ENCODE peak calls at places on chromosomes 13 and 19, in eight cellular contexts. U, M, Y, T, B, K, F and E are unnamed samples.
A peak's percentile ranks its signal among the peaks of the same experiment; 100 is the strongest.

GRCh38 chr19:49669511-49669910 is 3.8 kb downstream of the BCL2L12 start:
- DNase-seq in U (no peak), M (no peak), Y (no peak), T (no peak), B (no peak), K (no peak), F (no peak), E (no peak)

GRCh38 chr13:25819856-25820530 is 231.8 kb downstream of the SHISA2 start:
- DNase-seq in U (no peak), M (no peak), Y (no peak), T (no peak), B (no peak), K (no peak), F (no peak), E (no peak)

GRCh38 chr13:33721719-33722118 is 96.2 kb upstream of the RFC3 start:
- DNase-seq in U (no peak), M (no peak), Y (no peak), T (no peak), B (no peak), K (no peak), F (no peak), E (no peak)

GRCh38 chr19:54905908-54906511 is at the start of gene NCR1:
- DNase-seq in U (no peak), M (no peak), Y (no peak), T (no peak), B (no peak), K (no peak), F (peak; percentile 77), E (no peak)

GRCh38 chr19:41298327-41298964 is 11.5 kb upstream of the CCDC97 start:
- DNase-seq in U (peak; percentile 87), M (no peak), Y (peak; percentile 89), T (no peak), B (no peak), K (no peak), F (no peak), E (peak; percentile 79)

GRCh38 chr13:99909836-99910619 is 61.5 kb downstream of the ZIC5 start:
- DNase-seq in U (no peak), M (no peak), Y (no peak), T (peak; percentile 88), B (no peak), K (no peak), F (no peak), E (peak; percentile 36)

GRCh38 chr19:53389591-53390377 is 5.2 kb upstream of the ZNF765 start:
- DNase-seq in U (no peak), M (no peak), Y (no peak), T (no peak), B (no peak), K (no peak), F (no peak), E (no peak)

GRCh38 chr19:54035215-54036178 is 28.2 kb downstream of the VSTM1 start:
- DNase-seq in U (no peak), M (no peak), Y (no peak), T (no peak), B (peak; percentile 57), K (no peak), F (no peak), E (no peak)

GRCh38 chr13:99083976-99084375 is 106.1 kb upstream of the DOCK9 start:
- DNase-seq in U (no peak), M (peak; percentile 15), Y (no peak), T (no peak), B (no peak), K (no peak), F (no peak), E (no peak)

GRCh38 chr13:48156466-48156865 is 61.6 kb upstream of the MED4 start:
- DNase-seq in U (no peak), M (peak; percentile 85), Y (no peak), T (no peak), B (no peak), K (peak; percentile 13), F (peak; percentile 89), E (no peak)

GRCh38 chr13:46606915-46607413 is 54.0 kb downstream of the LRCH1 start:
- DNase-seq in U (no peak), M (no peak), Y (no peak), T (no peak), B (no peak), K (no peak), F (no peak), E (no peak)

GRCh38 chr13:28492527-28493367 is 2.2 kb downstream of the FLT1 start:
- DNase-seq in U (no peak), M (peak; percentile 62), Y (no peak), T (no peak), B (no peak), K (no peak), F (no peak), E (no peak)

GRCh38 chr19:18507727-18508440 is 14.0 kb downstream of the ELL start:
- DNase-seq in U (peak; percentile 83), M (no peak), Y (no peak), T (peak; percentile 80), B (no peak), K (no peak), F (peak; percentile 63), E (peak; percentile 55)

GRCh38 chr13:76723551-76724232 is 162.5 kb downstream of the KCTD12 start:
- DNase-seq in U (no peak), M (peak; percentile 17), Y (no peak), T (no peak), B (no peak), K (no peak), F (no peak), E (peak; percentile 15)

GRCh38 chr13:77969299-77969698 is 50.7 kb upstream of the EDNRB start:
- DNase-seq in U (no peak), M (no peak), Y (no peak), T (no peak), B (no peak), K (no peak), F (no peak), E (no peak)

GRCh38 chr13:71021810-71022422 is 845.1 kb downstream of the DACH1 start:
- DNase-seq in U (no peak), M (no peak), Y (no peak), T (no peak), B (no peak), K (no peak), F (no peak), E (no peak)

GRCh38 chr13:31476266-31476665 is 263.1 kb upstream of the RXFP2 start:
- DNase-seq in U (no peak), M (no peak), Y (no peak), T (no peak), B (no peak), K (no peak), F (no peak), E (no peak)

GRCh38 chr19:17352608-17353280 is 15.4 kb downstream of the GTPBP3 start:
- DNase-seq in U (no peak), M (no peak), Y (no peak), T (peak; percentile 45), B (no peak), K (no peak), F (no peak), E (no peak)

DNA sequence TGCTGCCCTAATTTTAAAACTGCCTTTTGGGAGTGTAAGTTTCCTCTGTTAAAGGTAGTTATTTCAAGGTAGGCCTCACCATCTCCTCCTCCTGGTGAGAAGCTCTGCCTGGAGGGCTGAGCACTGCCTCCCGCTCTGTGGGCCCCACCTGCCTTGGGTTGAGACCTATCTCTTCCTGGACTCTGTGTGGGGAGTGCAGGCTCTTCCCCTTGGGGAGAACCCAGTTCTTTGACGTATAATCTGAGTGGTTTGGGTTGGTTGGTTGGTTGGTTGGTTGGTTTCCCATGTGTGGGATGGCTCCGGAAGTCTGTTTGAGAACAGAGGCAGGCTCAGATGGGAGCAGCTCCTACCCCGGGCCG is 39.1 kb downstream of the ACTN4 start:
- DNase-seq in U (no peak), M (no peak), Y (no peak), T (no peak), B (no peak), K (no peak), F (no peak), E (no peak)
- H3K4me1 ChIP-seq in U (peaks cover 77% of the 10 kb centered on the region), M (peaks cover 4% of the 10 kb centered on the region), Y (peaks cover 48% of the 10 kb centered on the region), T (peaks cover 11% of the 10 kb centered on the region), B (peaks cover 100% of the 10 kb centered on the region), K (peaks cover 92% of the 10 kb centered on the region), F (peaks cover 70% of the 10 kb centered on the region), E (peaks cover 100% of the 10 kb centered on the region)

GRCh38 chr13:97329331-97329730 is 104.6 kb upstream of the RAP2A start:
- DNase-seq in U (no peak), M (no peak), Y (no peak), T (no peak), B (no peak), K (no peak), F (no peak), E (no peak)

GRCh38 chr13:97325738-97326137 is 103.6 kb downstream of the MBNL2 start:
- DNase-seq in U (no peak), M (no peak), Y (no peak), T (no peak), B (no peak), K (no peak), F (no peak), E (no peak)

GRCh38 chr13:97327071-97327470 is 104.9 kb downstream of the MBNL2 start:
- DNase-seq in U (no peak), M (no peak), Y (no peak), T (no peak), B (no peak), K (no peak), F (no peak), E (no peak)

GRCh38 chr13:97328222-97328790 is 105.7 kb upstream of the RAP2A start:
- DNase-seq in U (no peak), M (no peak), Y (no peak), T (no peak), B (no peak), K (no peak), F (no peak), E (no peak)

DNA sequence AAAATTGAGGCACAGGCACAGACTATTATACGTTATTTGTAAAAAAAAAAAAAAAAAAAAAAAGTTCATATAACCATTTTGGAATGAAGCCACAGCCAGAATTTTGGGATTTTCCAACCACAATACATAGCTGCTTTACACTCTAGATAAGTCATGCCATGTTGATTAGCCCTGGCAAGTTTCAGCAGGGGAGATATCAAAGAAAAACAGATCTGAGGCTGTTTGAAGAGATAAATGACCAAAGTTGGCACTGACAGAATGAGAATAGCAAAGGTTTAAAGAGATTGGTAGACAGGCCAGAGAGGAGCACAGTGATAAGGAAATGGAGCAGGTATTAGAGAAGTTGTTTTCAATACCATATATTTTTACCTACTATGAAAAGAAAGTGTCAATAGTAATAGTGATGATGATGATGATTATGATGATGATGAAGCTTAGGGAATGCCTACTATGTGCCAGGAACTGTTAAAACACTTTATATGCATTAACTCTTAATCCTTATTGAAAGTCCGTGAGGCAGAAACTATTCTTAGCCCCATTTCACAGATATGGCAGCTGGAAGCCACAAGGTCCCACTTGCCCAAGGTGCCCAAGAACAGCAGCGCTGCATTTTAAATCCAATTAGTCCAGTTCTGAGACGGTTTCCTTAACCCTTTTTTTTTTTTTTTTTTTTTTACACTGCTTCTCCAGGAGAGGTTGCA is 105.5 kb downstream of the MBNL2 start:
- DNase-seq in U (no peak), M (no peak), Y (no peak), T (no peak), B (no peak), K (no peak), F (no peak), E (no peak)
- H3K27ac ChIP-seq in U (peak overlapping the region; percentile 75), M (no peak overlapping the region), Y (peak overlapping the region; percentile 45), T (no peak overlapping the region), B (peak overlapping the region; percentile 100), K (peak overlapping the region; percentile 54), F (no peak overlapping the region), E (peak overlapping the region; percentile 39)

GRCh38 chr19:11155373-11156120 is at the start of gene SPC24:
- DNase-seq in U (peak; percentile 98), M (peak; percentile 99), Y (peak; percentile 97), T (peak; percentile 92), B (peak; percentile 89), K (peak; percentile 98), F (peak; percentile 97), E (peak; percentile 94)
- H3K4me1 ChIP-seq in U (peaks cover 85% of the 10 kb centered on the region), M (peaks cover 37% of the 10 kb centered on the region), Y (peaks cover 11% of the 10 kb centered on the region), T (no peaks in the 10 kb centered on the region), B (peaks cover 14% of the 10 kb centered on the region), K (peaks cover 44% of the 10 kb centered on the region), F (peaks cover 10% of the 10 kb centered on the region), E (peaks cover 70% of the 10 kb centered on the region)

GRCh38 chr13:113969973-113970611 is 3.8 kb downstream of the C13orf46 start:
- DNase-seq in U (peak; percentile 32), M (no peak), Y (no peak), T (peak; percentile 89), B (no peak), K (no peak), F (peak; percentile 59), E (peak; percentile 16)
- H3K27ac ChIP-seq in U (peak overlapping the region; percentile 76), M (no peak overlapping the region), Y (peak overlapping the region; percentile 48), T (no peak overlapping the region), B (no peak overlapping the region), K (no peak overlapping the region), F (no peak overlapping the region), E (peak overlapping the region; percentile 83)